ENCODE peak calls at places on chromosomes 11 and 22, in ten cellular contexts. One of them, this sample, is unnamed. For H3K36me3, the result is how much of the 10 kb centered on the place peaks cover.

GRCh38 chr11:3866206-3866605 is 10.7 kb downstream of the STIM1 start:
- DNase-seq in brain microvascular endothelial cell: peak
- DNase-seq in spleen: peak
- DNase-seq in upper lobe of right lung: peak
- DNase-seq in endothelial cell of umbilical vein: no peak
- DNase-seq in IMR-90: no peak
- DNase-seq in K562: no peak
- DNase-seq in H7: no peak
- DNase-seq in Peyer's patch: no peak
- DNase-seq in tibial artery: no peak
- DNase-seq in this sample: no peak

GRCh38 chr22:29313126-29314071 is 2.1 kb downstream of the RASL10A start:
- DNase-seq in brain microvascular endothelial cell: no peak
- DNase-seq in spleen: peak
- DNase-seq in upper lobe of right lung: peak
- DNase-seq in endothelial cell of umbilical vein: peak
- DNase-seq in IMR-90: no peak
- DNase-seq in K562: peak
- DNase-seq in H7: peak
- DNase-seq in Peyer's patch: no peak
- DNase-seq in tibial artery: peak
- DNase-seq in this sample: no peak

GRCh38 chr11:96098511-96099241 is 174.8 kb upstream of the MTMR2 start:
- DNase-seq in brain microvascular endothelial cell: no peak
- DNase-seq in spleen: no peak
- DNase-seq in upper lobe of right lung: no peak
- DNase-seq in endothelial cell of umbilical vein: no peak
- DNase-seq in IMR-90: peak
- DNase-seq in K562: no peak
- DNase-seq in H7: no peak
- DNase-seq in Peyer's patch: no peak
- DNase-seq in tibial artery: no peak
- DNase-seq in this sample: no peak

GRCh38 chr22:37163096-37163489 is 13.4 kb upstream of the IL2RB start:
- DNase-seq in brain microvascular endothelial cell: no peak
- DNase-seq in spleen: no peak
- DNase-seq in upper lobe of right lung: no peak
- DNase-seq in endothelial cell of umbilical vein: no peak
- DNase-seq in IMR-90: no peak
- DNase-seq in K562: no peak
- DNase-seq in H7: no peak
- DNase-seq in Peyer's patch: no peak
- DNase-seq in tibial artery: no peak
- DNase-seq in this sample: no peak

GRCh38 chr11:21511835-21512440 is 680.9 kb upstream of the ANO5 start:
- DNase-seq in brain microvascular endothelial cell: peak
- DNase-seq in spleen: no peak
- DNase-seq in upper lobe of right lung: peak
- DNase-seq in endothelial cell of umbilical vein: no peak
- DNase-seq in IMR-90: no peak
- DNase-seq in K562: peak
- DNase-seq in H7: peak
- DNase-seq in Peyer's patch: no peak
- DNase-seq in tibial artery: no peak
- DNase-seq in this sample: peak

GRCh38 chr22:21865041-21865440 is 2.4 kb downstream of the MAPK1 start:
- DNase-seq in brain microvascular endothelial cell: peak
- DNase-seq in spleen: no peak
- DNase-seq in upper lobe of right lung: no peak
- DNase-seq in endothelial cell of umbilical vein: peak
- DNase-seq in IMR-90: peak
- DNase-seq in K562: no peak
- DNase-seq in H7: no peak
- DNase-seq in Peyer's patch: no peak
- DNase-seq in tibial artery: no peak
- DNase-seq in this sample: no peak

GRCh38 chr11:69640260-69640994 is 529 bp upstream of the CCND1 start:
- DNase-seq in brain microvascular endothelial cell: no peak
- DNase-seq in spleen: peak
- DNase-seq in upper lobe of right lung: peak
- DNase-seq in endothelial cell of umbilical vein: peak
- DNase-seq in IMR-90: no peak
- DNase-seq in K562: no peak
- DNase-seq in H7: peak
- DNase-seq in Peyer's patch: peak
- DNase-seq in tibial artery: no peak
- DNase-seq in this sample: peak

GRCh38 chr11:795638-796564 is 2.2 kb downstream of the SLC25A22 start:
- DNase-seq in brain microvascular endothelial cell: peak
- DNase-seq in spleen: peak
- DNase-seq in upper lobe of right lung: peak
- DNase-seq in endothelial cell of umbilical vein: peak
- DNase-seq in IMR-90: peak
- DNase-seq in K562: peak
- DNase-seq in H7: peak
- DNase-seq in Peyer's patch: peak
- DNase-seq in tibial artery: peak
- DNase-seq in this sample: peak

GRCh38 chr11:76610871-76611475 is 59.6 kb downstream of the LRRC32 start:
- DNase-seq in brain microvascular endothelial cell: no peak
- DNase-seq in spleen: peak
- DNase-seq in upper lobe of right lung: no peak
- DNase-seq in endothelial cell of umbilical vein: no peak
- DNase-seq in IMR-90: no peak
- DNase-seq in K562: no peak
- DNase-seq in H7: peak
- DNase-seq in Peyer's patch: peak
- DNase-seq in tibial artery: peak
- DNase-seq in this sample: no peak

GRCh38 chr11:94830722-94831121 is 62.6 kb downstream of the AMOTL1 start:
- DNase-seq in brain microvascular endothelial cell: no peak
- DNase-seq in spleen: no peak
- DNase-seq in upper lobe of right lung: no peak
- DNase-seq in endothelial cell of umbilical vein: no peak
- DNase-seq in IMR-90: no peak
- DNase-seq in K562: no peak
- DNase-seq in H7: no peak
- DNase-seq in Peyer's patch: no peak
- DNase-seq in tibial artery: no peak
- DNase-seq in this sample: no peak
- H3K36me3 ChIP-seq in brain microvascular endothelial cell: half or more
- H3K36me3 ChIP-seq in spleen: under half
- H3K36me3 ChIP-seq in upper lobe of right lung: half or more
- H3K36me3 ChIP-seq in endothelial cell of umbilical vein: under half
- H3K36me3 ChIP-seq in IMR-90: under half
- H3K36me3 ChIP-seq in K562: half or more
- H3K36me3 ChIP-seq in H7: under half
- H3K36me3 ChIP-seq in Peyer's patch: under half
- H3K36me3 ChIP-seq in tibial artery: half or more
- H3K36me3 ChIP-seq in this sample: under half

GRCh38 chr11:2651054-2651617 is 48.7 kb downstream of the KCNQ1OT1 start:
- DNase-seq in brain microvascular endothelial cell: no peak
- DNase-seq in spleen: no peak
- DNase-seq in upper lobe of right lung: no peak
- DNase-seq in endothelial cell of umbilical vein: no peak
- DNase-seq in IMR-90: no peak
- DNase-seq in K562: no peak
- DNase-seq in H7: no peak
- DNase-seq in Peyer's patch: no peak
- DNase-seq in tibial artery: no peak
- DNase-seq in this sample: no peak

GRCh38 chr11:2650343-2650867 is 49.4 kb downstream of the KCNQ1OT1 start:
- DNase-seq in brain microvascular endothelial cell: no peak
- DNase-seq in spleen: no peak
- DNase-seq in upper lobe of right lung: no peak
- DNase-seq in endothelial cell of umbilical vein: no peak
- DNase-seq in IMR-90: no peak
- DNase-seq in K562: no peak
- DNase-seq in H7: no peak
- DNase-seq in Peyer's patch: no peak
- DNase-seq in tibial artery: no peak
- DNase-seq in this sample: peak

GRCh38 chr11:2649848-2650247 is 49.9 kb downstream of the KCNQ1OT1 start:
- DNase-seq in brain microvascular endothelial cell: no peak
- DNase-seq in spleen: no peak
- DNase-seq in upper lobe of right lung: no peak
- DNase-seq in endothelial cell of umbilical vein: no peak
- DNase-seq in IMR-90: no peak
- DNase-seq in K562: peak
- DNase-seq in H7: no peak
- DNase-seq in Peyer's patch: no peak
- DNase-seq in tibial artery: no peak
- DNase-seq in this sample: no peak

GRCh38 chr11:2647953-2648352 is 51.8 kb downstream of the KCNQ1OT1 start:
- DNase-seq in brain microvascular endothelial cell: no peak
- DNase-seq in spleen: no peak
- DNase-seq in upper lobe of right lung: no peak
- DNase-seq in endothelial cell of umbilical vein: no peak
- DNase-seq in IMR-90: no peak
- DNase-seq in K562: no peak
- DNase-seq in H7: no peak
- DNase-seq in Peyer's patch: no peak
- DNase-seq in tibial artery: no peak
- DNase-seq in this sample: no peak

GRCh38 chr11:2649400-2649799 is 50.4 kb downstream of the KCNQ1OT1 start:
- DNase-seq in brain microvascular endothelial cell: no peak
- DNase-seq in spleen: no peak
- DNase-seq in upper lobe of right lung: no peak
- DNase-seq in endothelial cell of umbilical vein: no peak
- DNase-seq in IMR-90: no peak
- DNase-seq in K562: no peak
- DNase-seq in H7: no peak
- DNase-seq in Peyer's patch: no peak
- DNase-seq in tibial artery: no peak
- DNase-seq in this sample: no peak
- H3K36me3 ChIP-seq in brain microvascular endothelial cell: under half
- H3K36me3 ChIP-seq in spleen: under half
- H3K36me3 ChIP-seq in upper lobe of right lung: under half
- H3K36me3 ChIP-seq in endothelial cell of umbilical vein: under half
- H3K36me3 ChIP-seq in IMR-90: under half
- H3K36me3 ChIP-seq in K562: under half
- H3K36me3 ChIP-seq in H7: under half
- H3K36me3 ChIP-seq in Peyer's patch: under half
- H3K36me3 ChIP-seq in tibial artery: under half
- H3K36me3 ChIP-seq in this sample: under half

GRCh38 chr22:50527921-50528681 is 1.7 kb downstream of the TYMP start:
- DNase-seq in brain microvascular endothelial cell: no peak
- DNase-seq in spleen: no peak
- DNase-seq in upper lobe of right lung: no peak
- DNase-seq in endothelial cell of umbilical vein: no peak
- DNase-seq in IMR-90: no peak
- DNase-seq in K562: no peak
- DNase-seq in H7: no peak
- DNase-seq in Peyer's patch: no peak
- DNase-seq in tibial artery: no peak
- DNase-seq in this sample: no peak

GRCh38 chr22:50525991-50526848 is 822 bp upstream of the SCO2 start:
- DNase-seq in brain microvascular endothelial cell: peak
- DNase-seq in spleen: peak
- DNase-seq in upper lobe of right lung: peak
- DNase-seq in endothelial cell of umbilical vein: peak
- DNase-seq in IMR-90: peak
- DNase-seq in K562: peak
- DNase-seq in H7: peak
- DNase-seq in Peyer's patch: peak
- DNase-seq in tibial artery: peak
- DNase-seq in this sample: peak

GRCh38 chr22:50528682-50529415 is 963 bp downstream of the TYMP start:
- DNase-seq in brain microvascular endothelial cell: no peak
- DNase-seq in spleen: no peak
- DNase-seq in upper lobe of right lung: no peak
- DNase-seq in endothelial cell of umbilical vein: no peak
- DNase-seq in IMR-90: no peak
- DNase-seq in K562: no peak
- DNase-seq in H7: peak
- DNase-seq in Peyer's patch: no peak
- DNase-seq in tibial artery: no peak
- DNase-seq in this sample: peak

GRCh38 chr22:50525104-50525958 is at the start of gene SCO2:
- DNase-seq in brain microvascular endothelial cell: peak
- DNase-seq in spleen: peak
- DNase-seq in upper lobe of right lung: peak
- DNase-seq in endothelial cell of umbilical vein: peak
- DNase-seq in IMR-90: peak
- DNase-seq in K562: peak
- DNase-seq in H7: peak
- DNase-seq in Peyer's patch: peak
- DNase-seq in tibial artery: peak
- DNase-seq in this sample: peak

DNA sequence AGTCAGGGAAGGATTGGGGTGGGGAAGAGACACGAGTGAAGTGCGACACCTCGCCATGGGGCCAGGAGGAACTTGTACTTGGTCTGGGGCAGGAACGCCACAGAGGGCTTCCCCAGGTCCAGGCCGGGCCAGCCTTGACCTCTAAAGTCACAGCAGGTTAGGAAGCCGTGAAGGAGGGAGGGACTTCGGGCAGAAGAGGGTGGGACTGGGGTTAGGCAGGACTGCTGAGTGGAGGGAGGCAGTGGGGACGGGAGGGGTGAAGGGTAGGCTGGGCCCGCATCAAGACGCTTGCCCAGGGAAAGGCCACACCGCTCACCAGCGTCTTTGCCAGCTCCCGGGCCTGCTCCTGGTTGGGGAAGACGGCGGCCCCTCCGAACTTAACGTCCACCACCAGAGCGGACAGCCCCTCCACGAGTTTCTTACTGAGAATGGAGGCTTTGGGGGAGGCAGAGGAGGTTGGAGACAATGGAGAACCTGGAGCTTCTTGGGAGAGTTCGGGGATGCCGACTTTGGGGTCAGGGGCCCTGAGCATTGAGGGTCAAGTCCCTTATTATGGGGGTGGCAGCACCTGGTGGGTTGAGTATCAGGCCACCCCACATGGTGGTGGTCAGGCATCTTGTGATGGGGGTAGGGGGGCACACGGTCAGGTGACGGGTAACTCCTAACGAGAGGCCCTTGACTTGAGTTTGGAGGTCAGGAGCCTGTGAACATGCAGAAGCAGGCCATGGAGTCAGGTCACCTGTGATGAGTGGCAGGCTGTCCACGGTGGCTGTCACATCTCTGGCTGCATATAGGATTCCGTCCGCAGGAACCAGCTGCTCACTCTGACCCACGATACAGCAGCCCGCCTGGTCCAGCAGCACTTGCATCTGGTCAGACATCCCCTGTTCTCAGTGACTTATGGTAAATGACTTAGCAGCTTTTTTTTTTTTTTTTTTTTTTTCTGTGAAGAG is 1.7 kb upstream of the SCO2 start:
- DNase-seq in brain microvascular endothelial cell: no peak
- DNase-seq in spleen: peak
- DNase-seq in upper lobe of right lung: peak
- DNase-seq in endothelial cell of umbilical vein: no peak
- DNase-seq in IMR-90: no peak
- DNase-seq in K562: peak
- DNase-seq in H7: peak
- DNase-seq in Peyer's patch: peak
- DNase-seq in tibial artery: peak
- DNase-seq in this sample: peak
- H3K36me3 ChIP-seq in brain microvascular endothelial cell: under half
- H3K36me3 ChIP-seq in spleen: under half
- H3K36me3 ChIP-seq in upper lobe of right lung: under half
- H3K36me3 ChIP-seq in endothelial cell of umbilical vein: under half
- H3K36me3 ChIP-seq in IMR-90: under half
- H3K36me3 ChIP-seq in K562: under half
- H3K36me3 ChIP-seq in H7: under half
- H3K36me3 ChIP-seq in Peyer's patch: under half
- H3K36me3 ChIP-seq in tibial artery: under half
- H3K36me3 ChIP-seq in this sample: under half

GRCh38 chr11:65210361-65210731 is 28.6 kb downstream of the CAPN1 start:
- DNase-seq in brain microvascular endothelial cell: no peak
- DNase-seq in spleen: no peak
- DNase-seq in upper lobe of right lung: no peak
- DNase-seq in endothelial cell of umbilical vein: no peak
- DNase-seq in IMR-90: no peak
- DNase-seq in K562: no peak
- DNase-seq in H7: no peak
- DNase-seq in Peyer's patch: no peak
- DNase-seq in tibial artery: no peak
- DNase-seq in this sample: no peak
- H3K36me3 ChIP-seq in brain microvascular endothelial cell: half or more
- H3K36me3 ChIP-seq in spleen: under half
- H3K36me3 ChIP-seq in upper lobe of right lung: half or more
- H3K36me3 ChIP-seq in endothelial cell of umbilical vein: under half
- H3K36me3 ChIP-seq in IMR-90: half or more
- H3K36me3 ChIP-seq in K562: half or more
- H3K36me3 ChIP-seq in H7: under half
- H3K36me3 ChIP-seq in Peyer's patch: under half
- H3K36me3 ChIP-seq in tibial artery: half or more
- H3K36me3 ChIP-seq in this sample: under half